ENCODE peak calls at places on chromosomes 11 and 22, in seven cellular contexts. One of them, this sample, is unnamed.

GRCh38 chr22:17980638-17981051 is 43.7 kb downstream of the MICAL3 start:
- DNase-seq in stimulated activated CD4-positive, alpha-beta T cell treated with anti-CD3 and anti-CD28 coated beads, Interleukin-15, amount 100 ng/mL, for 1 hour: peak; percentile 17
- DNase-seq in COR-L47: no peak
- DNase-seq in dermis microvascular lymphatic vessel endothelial cell: no peak
- DNase-seq in neuronal stem cell: no peak
- DNase-seq in BJ: no peak
- DNase-seq in GM19239: no peak
- DNase-seq in this sample: no peak

GRCh38 chr11:80587906-80588305 is 1147.1 kb upstream of the TENM4 start:
- DNase-seq in stimulated activated CD4-positive, alpha-beta T cell treated with anti-CD3 and anti-CD28 coated beads, Interleukin-15, amount 100 ng/mL, for 1 hour: no peak
- DNase-seq in COR-L47: no peak
- DNase-seq in dermis microvascular lymphatic vessel endothelial cell: no peak
- DNase-seq in neuronal stem cell: no peak
- DNase-seq in BJ: no peak
- DNase-seq in GM19239: no peak
- DNase-seq in this sample: no peak

GRCh38 chr11:69447786-69448185 is 33.7 kb upstream of the LINC01488 start:
- DNase-seq in stimulated activated CD4-positive, alpha-beta T cell treated with anti-CD3 and anti-CD28 coated beads, Interleukin-15, amount 100 ng/mL, for 1 hour: no peak
- DNase-seq in COR-L47: no peak
- DNase-seq in dermis microvascular lymphatic vessel endothelial cell: no peak
- DNase-seq in neuronal stem cell: no peak
- DNase-seq in BJ: no peak
- DNase-seq in GM19239: no peak
- DNase-seq in this sample: no peak

GRCh38 chr11:122998727-122999370 is 17.2 kb upstream of the BSX start:
- DNase-seq in stimulated activated CD4-positive, alpha-beta T cell treated with anti-CD3 and anti-CD28 coated beads, Interleukin-15, amount 100 ng/mL, for 1 hour: no peak
- DNase-seq in COR-L47: no peak
- DNase-seq in dermis microvascular lymphatic vessel endothelial cell: no peak
- DNase-seq in neuronal stem cell: no peak
- DNase-seq in BJ: peak; percentile 19
- DNase-seq in GM19239: no peak
- DNase-seq in this sample: no peak

GRCh38 chr11:72741849-72742521 is 10.2 kb downstream of the ARAP1 start:
- DNase-seq in stimulated activated CD4-positive, alpha-beta T cell treated with anti-CD3 and anti-CD28 coated beads, Interleukin-15, amount 100 ng/mL, for 1 hour: no peak
- DNase-seq in COR-L47: no peak
- DNase-seq in dermis microvascular lymphatic vessel endothelial cell: no peak
- DNase-seq in neuronal stem cell: no peak
- DNase-seq in BJ: no peak
- DNase-seq in GM19239: no peak
- DNase-seq in this sample: no peak

GRCh38 chr11:10818594-10818993 is 9.9 kb upstream of the EIF4G2 start:
- DNase-seq in stimulated activated CD4-positive, alpha-beta T cell treated with anti-CD3 and anti-CD28 coated beads, Interleukin-15, amount 100 ng/mL, for 1 hour: no peak
- DNase-seq in COR-L47: no peak
- DNase-seq in dermis microvascular lymphatic vessel endothelial cell: no peak
- DNase-seq in neuronal stem cell: no peak
- DNase-seq in BJ: peak; percentile 95
- DNase-seq in GM19239: no peak
- DNase-seq in this sample: no peak

GRCh38 chr11:44939673-44940072 is 11.0 kb downstream of the TP53I11 start:
- DNase-seq in stimulated activated CD4-positive, alpha-beta T cell treated with anti-CD3 and anti-CD28 coated beads, Interleukin-15, amount 100 ng/mL, for 1 hour: no peak
- DNase-seq in COR-L47: no peak
- DNase-seq in dermis microvascular lymphatic vessel endothelial cell: no peak
- DNase-seq in neuronal stem cell: no peak
- DNase-seq in BJ: no peak
- DNase-seq in GM19239: no peak
- DNase-seq in this sample: no peak

GRCh38 chr11:108561535-108561991 is 32.0 kb downstream of the EXPH5 start:
- DNase-seq in stimulated activated CD4-positive, alpha-beta T cell treated with anti-CD3 and anti-CD28 coated beads, Interleukin-15, amount 100 ng/mL, for 1 hour: no peak
- DNase-seq in COR-L47: no peak
- DNase-seq in dermis microvascular lymphatic vessel endothelial cell: no peak
- DNase-seq in neuronal stem cell: no peak
- DNase-seq in BJ: no peak
- DNase-seq in GM19239: no peak
- DNase-seq in this sample: peak; percentile 26